ENCODE peak calls at places on chromosomes 12 and 14, in nine cellular contexts. H is EH, D is NCI-H510A treated with DMSO at 0.1 percent for 48 hours, W is neural crest cell, T is left ventricle myocardium inferior, I is NCI-H69, V is activated gamma-delta T cell treated with Interleukin-2 at 50 U/mL for 16 hours, P is lower lobe of right lung, L is aorta. Z is an unnamed sample.

GRCh38 chr12:103470664-103471063 is 25.1 kb downstream of the C12orf42 start:
- DNase-seq in H (peak; percentile 3), D (no peak), W (no peak), T (no peak), I (no peak), V (no peak), P (no peak), L (no peak), Z (no peak)

GRCh38 chr14:89270439-89271227 is 146.4 kb downstream of the FOXN3 start:
- DNase-seq in H (no peak), D (no peak), W (no peak), T (no peak), I (peak; percentile 62), V (no peak), P (peak; percentile 67), L (no peak), Z (peak; percentile 83)

GRCh38 chr12:14741153-14741552 is 44.8 kb upstream of the GUCY2C start:
- DNase-seq in H (no peak), D (no peak), W (no peak), T (no peak), I (no peak), V (no peak), P (no peak), L (no peak), Z (no peak)

GRCh38 chr14:22427771-22428228 is 161.2 kb downstream of the DAD1 start:
- DNase-seq in H (peak; percentile 56), D (no peak), W (peak; percentile 11), T (peak; percentile 26), I (peak; percentile 30), V (no peak), P (peak; percentile 54), L (no peak), Z (no peak)

GRCh38 chr12:2138294-2138693 is 85.5 kb downstream of the CACNA1C start:
- DNase-seq in H (no peak), D (no peak), W (no peak), T (no peak), I (peak; percentile 41), V (no peak), P (no peak), L (no peak), Z (peak; percentile 11)

GRCh38 chr14:88005978-88006851 is 1.3 kb downstream of the GPR65 start:
- DNase-seq in H (no peak), D (no peak), W (no peak), T (no peak), I (no peak), V (peak; percentile 66), P (peak; percentile 47), L (no peak), Z (no peak)

GRCh38 chr12:124780752-124781685 is 82.6 kb downstream of the SCARB1 start:
- DNase-seq in H (no peak), D (no peak), W (no peak), T (no peak), I (no peak), V (no peak), P (no peak), L (no peak), Z (no peak)

GRCh38 chr12:108827941-108828340 is 29.4 kb downstream of the SSH1 start:
- DNase-seq in H (no peak), D (no peak), W (no peak), T (no peak), I (no peak), V (no peak), P (no peak), L (no peak), Z (no peak)

GRCh38 chr12:74365178-74365964 is 172.3 kb upstream of the ATXN7L3B start:
- DNase-seq in H (peak; percentile 46), D (no peak), W (peak; percentile 3), T (no peak), I (peak; percentile 45), V (no peak), P (peak; percentile 23), L (no peak), Z (no peak)

GRCh38 chr14:75042040-75042439 is 9.2 kb downstream of the MLH3 start:
- DNase-seq in H (peak; percentile 34), D (no peak), W (no peak), T (no peak), I (peak; percentile 49), V (no peak), P (no peak), L (no peak), Z (no peak)

GRCh38 chr14:63713765-63714164 is 14.1 kb downstream of the SGPP1 start:
- DNase-seq in H (peak; percentile 73), D (no peak), W (no peak), T (no peak), I (no peak), V (no peak), P (no peak), L (no peak), Z (no peak)

GRCh38 chr12:28286352-28286751 is 96.1 kb downstream of the CCDC91 start:
- DNase-seq in H (no peak), D (no peak), W (no peak), T (no peak), I (no peak), V (no peak), P (no peak), L (no peak), Z (no peak)

GRCh38 chr12:28909291-28909690 is 239.8 kb upstream of the FAR2 start:
- DNase-seq in H (peak; percentile 46), D (no peak), W (no peak), T (no peak), I (no peak), V (no peak), P (no peak), L (no peak), Z (no peak)

GRCh38 chr14:100332797-100333196 is 9.7 kb downstream of the SLC25A47 start:
- DNase-seq in H (no peak), D (peak; percentile 88), W (no peak), T (no peak), I (peak; percentile 90), V (no peak), P (peak; percentile 41), L (no peak), Z (no peak)

GRCh38 chr14:72824051-72824450 is 69.8 kb downstream of the DPF3 start:
- DNase-seq in H (peak; percentile 61), D (no peak), W (no peak), T (no peak), I (no peak), V (no peak), P (no peak), L (no peak), Z (no peak)

GRCh38 chr12:31900271-31900670 is 58.9 kb upstream of the RESF1 start:
- DNase-seq in H (peak; percentile 1), D (no peak), W (no peak), T (no peak), I (no peak), V (no peak), P (no peak), L (no peak), Z (no peak)

GRCh38 chr12:39628836-39629235 is 9.2 kb upstream of the ABCD2 start:
- DNase-seq in H (no peak), D (no peak), W (no peak), T (no peak), I (no peak), V (no peak), P (no peak), L (no peak), Z (no peak)

GRCh38 chr14:61703342-61704129 is 8.2 kb downstream of the HIF1A start:
- DNase-seq in H (no peak), D (no peak), W (no peak), T (no peak), I (no peak), V (no peak), P (no peak), L (no peak), Z (no peak)

GRCh38 chr12:131444220-131445164 is 266.4 kb upstream of the SFSWAP start:
- DNase-seq in H (no peak), D (no peak), W (no peak), T (no peak), I (no peak), V (no peak), P (no peak), L (no peak), Z (no peak)

GRCh38 chr12:124286414-124286813 is 8.5 kb upstream of the RFLNA start:
- DNase-seq in H (no peak), D (no peak), W (no peak), T (no peak), I (peak; percentile 86), V (no peak), P (no peak), L (no peak), Z (peak; percentile 57)

GRCh38 chr14:95311752-95312151 is 8.0 kb downstream of the CLMN start:
- DNase-seq in H (no peak), D (no peak), W (no peak), T (no peak), I (no peak), V (no peak), P (peak; percentile 60), L (peak; percentile 69), Z (peak; percentile 30)

GRCh38 chr14:99838555-99839193 is 45.5 kb downstream of the EML1 start:
- DNase-seq in H (peak; percentile 66), D (peak; percentile 17), W (no peak), T (no peak), I (no peak), V (no peak), P (peak; percentile 83), L (no peak), Z (no peak)

GRCh38 chr14:103390605-103391004 is 5.4 kb downstream of the MARK3 start:
- DNase-seq in H (no peak), D (no peak), W (no peak), T (no peak), I (no peak), V (no peak), P (no peak), L (no peak), Z (no peak)

GRCh38 chr12:49706351-49707126 is 666 bp downstream of the FMNL3 start:
- DNase-seq in H (peak; percentile 51), D (no peak), W (peak; percentile 41), T (peak; percentile 42), I (peak; percentile 75), V (no peak), P (peak; percentile 55), L (peak; percentile 81), Z (peak; percentile 61)

GRCh38 chr14:73991097-73991496 is 28.0 kb downstream of the ENTPD5 start:
- DNase-seq in H (no peak), D (no peak), W (no peak), T (no peak), I (no peak), V (no peak), P (no peak), L (no peak), Z (no peak)

GRCh38 chr12:91413591-91413990 is 231.0 kb upstream of the DCN start:
- DNase-seq in H (peak; percentile 6), D (peak; percentile 22), W (no peak), T (no peak), I (peak; percentile 63), V (no peak), P (no peak), L (no peak), Z (peak; percentile 57)

GRCh38 chr12:25940886-25941285 is 17.6 kb upstream of the RASSF8 start:
- DNase-seq in H (no peak), D (no peak), W (no peak), T (no peak), I (no peak), V (no peak), P (no peak), L (no peak), Z (no peak)

GRCh38 chr12:42744539-42745156 is 155.1 kb upstream of the PRICKLE1 start:
- DNase-seq in H (peak; percentile 90), D (no peak), W (peak; percentile 6), T (no peak), I (peak; percentile 32), V (no peak), P (no peak), L (no peak), Z (no peak)

GRCh38 chr14:95098984-95099599 is 58.2 kb downstream of the DICER1 start:
- DNase-seq in H (peak; percentile 65), D (peak; percentile 47), W (peak; percentile 49), T (peak; percentile 54), I (peak; percentile 73), V (peak; percentile 21), P (peak; percentile 60), L (no peak), Z (peak; percentile 73)

GRCh38 chr12:18492372-18493025 is 231.2 kb downstream of the PIK3C2G start:
- DNase-seq in H (no peak), D (no peak), W (no peak), T (no peak), I (no peak), V (no peak), P (no peak), L (no peak), Z (no peak)

GRCh38 chr12:2413999-2414792 is 361.4 kb downstream of the CACNA1C start:
- DNase-seq in H (no peak), D (no peak), W (no peak), T (no peak), I (no peak), V (no peak), P (no peak), L (no peak), Z (no peak)